ENCODE peak calls at places on chromosomes 4 and X, in four cellular contexts. L, Q, H and I are unnamed samples.

GRCh38 chr4:163111588-163111987 is 55.1 kb downstream of the NAF1 start:
- DNase-seq in L (no peak), Q (no peak), H (no peak), I (no peak)

GRCh38 chr4:7646384-7647061 is 211.8 kb upstream of the PSAPL1 start:
- DNase-seq in L (no peak), Q (no peak), H (no peak), I (no peak)

GRCh38 chr4:24598025-24598424 is 13.7 kb upstream of the DHX15 start:
- DNase-seq in L (no peak), Q (peak), H (peak), I (peak)

GRCh38 chrX:155148724-155149537 is 67.3 kb upstream of the VBP1 start:
- DNase-seq in L (peak), Q (peak), H (no peak), I (no peak)

GRCh38 chr4:124964251-124964650 is 251.7 kb upstream of the ANKRD50 start:
- DNase-seq in L (no peak), Q (no peak), H (no peak), I (no peak)

GRCh38 chr4:138090145-138090917 is 151.8 kb downstream of the SLC7A11 start:
- DNase-seq in L (peak), Q (peak), H (peak), I (peak)

GRCh38 chrX:110021180-110022022 is 18.5 kb downstream of the TMEM164 start:
- DNase-seq in L (no peak), Q (no peak), H (no peak), I (no peak)

GRCh38 chr4:89307446-89308160 is at the start of gene GPRIN3:
- DNase-seq in L (peak), Q (peak), H (peak), I (peak)

GRCh38 chrX:107712231-107713204 is 63.1 kb downstream of the TSC22D3 start:
- DNase-seq in L (no peak), Q (no peak), H (no peak), I (no peak)

GRCh38 chrX:113512700-113513395 is 672.2 kb upstream of the AMOT start:
- DNase-seq in L (no peak), Q (no peak), H (no peak), I (no peak)

GRCh38 chr4:188008377-188008776 is 12.8 kb downstream of the ZFP42 start:
- DNase-seq in L (no peak), Q (no peak), H (no peak), I (no peak)

GRCh38 chr4:141486375-141486997 is 149.9 kb upstream of the IL15 start:
- DNase-seq in L (no peak), Q (no peak), H (no peak), I (no peak)

GRCh38 chr4:67087897-67088296 is 457.4 kb downstream of the CENPC start:
- DNase-seq in L (peak), Q (peak), H (peak), I (peak)

GRCh38 chrX:470686-471085 is 84.0 kb upstream of the PPP2R3B start:
- DNase-seq in L (no peak), Q (no peak), H (no peak), I (no peak)

GRCh38 chr4:20433101-20433705 is 181.5 kb downstream of the SLIT2 start:
- DNase-seq in L (no peak), Q (no peak), H (peak), I (no peak)

GRCh38 chrX:40100141-40100536 is 2.4 kb upstream of the BCOR start:
- DNase-seq in L (no peak), Q (no peak), H (no peak), I (peak)

GRCh38 chr4:92359481-92359880 is 55.7 kb downstream of the GRID2 start:
- DNase-seq in L (no peak), Q (no peak), H (no peak), I (peak)

GRCh38 chrX:1531106-1531890 is 5.7 kb downstream of the P2RY8 start:
- DNase-seq in L (peak), Q (no peak), H (no peak), I (no peak)

GRCh38 chr4:75678473-75678872 is 5.3 kb upstream of the G3BP2 start:
- DNase-seq in L (no peak), Q (no peak), H (no peak), I (no peak)

GRCh38 chr4:110518889-110519490 is 43.0 kb downstream of the ENPEP start:
- DNase-seq in L (peak), Q (peak), H (no peak), I (no peak)

GRCh38 chr4:167842487-167842886 is 249.8 kb upstream of the ANXA10 start:
- DNase-seq in L (no peak), Q (no peak), H (no peak), I (no peak)